ENCODE peak calls at places on chromosomes 7 and 10, in seven cellular contexts. E, H, Z, G, N, C and K are unnamed samples.

GRCh38 chr10:123549761-123550454 is 116.2 kb upstream of the GPR26 start:
- DNase-seq in E (no peak), H (no peak), Z (no peak), G (no peak), N (no peak), C (no peak), K (no peak)

GRCh38 chr10:43998021-43998809 is 349.5 kb upstream of the ZNF32 start:
- DNase-seq in E (peak; percentile 67), H (peak; percentile 71), Z (no peak), G (no peak), N (no peak), C (no peak), K (no peak)

GRCh38 chr10:30848396-30849032 is 183.2 kb downstream of the ZNF438 start:
- DNase-seq in E (no peak), H (no peak), Z (no peak), G (no peak), N (no peak), C (no peak), K (no peak)

GRCh38 chr10:61903184-61903990 is 1.9 kb downstream of the ARID5B start:
- DNase-seq in E (peak; percentile 51), H (peak; percentile 73), Z (peak; percentile 57), G (no peak), N (no peak), C (peak; percentile 67), K (no peak)

GRCh38 chr10:119177708-119178370 is 773 bp downstream of the PRDX3 start:
- DNase-seq in E (no peak), H (no peak), Z (no peak), G (no peak), N (no peak), C (peak; percentile 14), K (no peak)

GRCh38 chr7:30171753-30172447 is 37.1 kb downstream of the MTURN start:
- DNase-seq in E (no peak), H (peak; percentile 23), Z (no peak), G (no peak), N (no peak), C (no peak), K (no peak)

GRCh38 chr10:35554036-35554435 is 51.1 kb upstream of the GJD4 start:
- DNase-seq in E (no peak), H (no peak), Z (no peak), G (no peak), N (no peak), C (no peak), K (no peak)

GRCh38 chr7:22480523-22481075 is 19.4 kb downstream of the STEAP1B start:
- DNase-seq in E (peak; percentile 22), H (no peak), Z (no peak), G (no peak), N (no peak), C (no peak), K (no peak)

GRCh38 chr7:41629711-41630111 is 73.2 kb downstream of the INHBA start:
- DNase-seq in E (no peak), H (peak; percentile 44), Z (no peak), G (no peak), N (no peak), C (no peak), K (no peak)

GRCh38 chr10:17563452-17563851 is 53.7 kb downstream of the HACD1 start:
- DNase-seq in E (no peak), H (no peak), Z (no peak), G (no peak), N (no peak), C (no peak), K (no peak)

GRCh38 chr10:113239569-113239968 is 289.5 kb downstream of the TCF7L2 start:
- DNase-seq in E (no peak), H (no peak), Z (no peak), G (no peak), N (no peak), C (no peak), K (no peak)

GRCh38 chr7:101357433-101357832 is 5.2 kb upstream of the COL26A1 start:
- DNase-seq in E (no peak), H (no peak), Z (no peak), G (no peak), N (no peak), C (no peak), K (no peak)

GRCh38 chr7:76294344-76295024 is 8.0 kb upstream of the HSPB1 start:
- DNase-seq in E (peak; percentile 86), H (peak; percentile 94), Z (peak; percentile 96), G (no peak), N (no peak), C (no peak), K (peak; percentile 71)

GRCh38 chr7:22666732-22667131 is 60.3 kb upstream of the IL6 start:
- DNase-seq in E (no peak), H (peak; percentile 67), Z (no peak), G (no peak), N (no peak), C (no peak), K (no peak)

GRCh38 chr7:132557489-132558044 is 18.7 kb downstream of the PLXNA4 start:
- DNase-seq in E (no peak), H (peak; percentile 39), Z (no peak), G (no peak), N (no peak), C (no peak), K (no peak)

GRCh38 chr10:10056958-10057357 is 960.7 kb upstream of the CELF2 start:
- DNase-seq in E (peak; percentile 10), H (no peak), Z (no peak), G (no peak), N (no peak), C (no peak), K (no peak)

GRCh38 chr10:110395350-110396283 is 90.9 kb upstream of the SMNDC1 start:
- DNase-seq in E (peak; percentile 89), H (peak; percentile 98), Z (peak; percentile 38), G (no peak), N (peak; percentile 87), C (no peak), K (peak; percentile 79)

GRCh38 chr7:5363729-5364128 is 59.9 kb downstream of the TNRC18 start:
- DNase-seq in E (no peak), H (no peak), Z (no peak), G (no peak), N (no peak), C (no peak), K (no peak)

GRCh38 chr7:97859606-97860204 is 12.5 kb downstream of the ASNS start:
- DNase-seq in E (no peak), H (no peak), Z (no peak), G (no peak), N (no peak), C (no peak), K (no peak)
- H3K36me3 ChIP-seq in E (peaks cover 25% of the 10 kb centered on the region), H (no peaks in the 10 kb centered on the region), Z (no peaks in the 10 kb centered on the region), G (peaks cover 2% of the 10 kb centered on the region), N (peaks cover 13% of the 10 kb centered on the region), C (peaks cover 17% of the 10 kb centered on the region), K (peaks cover 9% of the 10 kb centered on the region)

GRCh38 chr7:1027285-1028043 is 16.9 kb upstream of the GPR146 start:
- DNase-seq in E (peak; percentile 56), H (peak; percentile 38), Z (peak; percentile 56), G (no peak), N (no peak), C (no peak), K (no peak)

GRCh38 chr7:1025747-1026581 is 18.4 kb upstream of the GPR146 start:
- DNase-seq in E (no peak), H (no peak), Z (no peak), G (no peak), N (no peak), C (no peak), K (no peak)

GRCh38 chr7:1024876-1025746 is 19.2 kb upstream of the GPR146 start:
- DNase-seq in E (no peak), H (no peak), Z (no peak), G (no peak), N (no peak), C (no peak), K (no peak)

GRCh38 chr7:1028044-1028770 is 16.1 kb upstream of the GPR146 start:
- DNase-seq in E (peak; percentile 87), H (peak; percentile 72), Z (peak; percentile 94), G (peak; percentile 36), N (no peak), C (peak; percentile 76), K (peak; percentile 27)

DNA sequence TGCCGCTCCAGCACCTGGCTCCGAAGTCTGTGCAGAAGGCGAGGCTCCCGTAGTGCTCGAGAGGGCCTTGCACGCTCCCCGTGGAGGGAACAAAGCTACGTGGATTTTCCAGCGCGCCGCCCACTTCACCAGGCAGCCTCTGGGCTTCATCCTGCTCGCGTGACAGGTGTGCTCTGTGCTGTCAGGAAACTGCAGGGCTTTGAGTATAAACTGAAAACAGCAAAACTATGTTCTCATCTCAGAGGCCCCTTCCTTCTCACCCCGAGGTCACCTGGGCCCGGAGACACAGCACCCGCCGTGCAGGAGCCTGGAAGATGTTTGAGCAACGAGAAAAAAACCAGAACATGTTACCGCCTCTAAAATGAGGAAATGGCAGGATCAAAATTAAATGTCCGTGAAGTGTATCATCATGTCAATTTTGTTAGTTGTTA is 17.6 kb upstream of the GPR146 start:
- DNase-seq in E (no peak), H (no peak), Z (no peak), G (no peak), N (no peak), C (no peak), K (no peak)
- H3K4me3 ChIP-seq in E (no peak overlapping the region), H (peak overlapping the region; percentile 67), Z (no peak overlapping the region), G (no peak overlapping the region), N (peak overlapping the region; percentile 74), C (no peak overlapping the region), K (peak overlapping the region; percentile 67)

GRCh38 chr7:138963675-138964074 is 17.5 kb downstream of the KIAA1549 start:
- DNase-seq in E (no peak), H (no peak), Z (no peak), G (no peak), N (no peak), C (no peak), K (no peak)
- H3K27me3 ChIP-seq in E (no peaks in the 10 kb centered on the region), H (no peaks in the 10 kb centered on the region), Z (no peaks in the 10 kb centered on the region), G (no peaks in the 10 kb centered on the region), N (no peaks in the 10 kb centered on the region), C (no peaks in the 10 kb centered on the region), K (no peaks in the 10 kb centered on the region)

GRCh38 chr10:5896765-5897340 is 6.8 kb downstream of the FBH1 start:
- DNase-seq in E (no peak), H (no peak), Z (no peak), G (no peak), N (no peak), C (no peak), K (no peak)

GRCh38 chr10:5895804-5896203 is 5.8 kb downstream of the FBH1 start:
- DNase-seq in E (no peak), H (no peak), Z (no peak), G (no peak), N (no peak), C (no peak), K (no peak)

GRCh38 chr10:5896208-5896607 is 6.2 kb downstream of the FBH1 start:
- DNase-seq in E (no peak), H (no peak), Z (no peak), G (no peak), N (no peak), C (no peak), K (no peak)

GRCh38 chr10:5898163-5898562 is 8.1 kb downstream of the FBH1 start:
- DNase-seq in E (no peak), H (no peak), Z (no peak), G (no peak), N (no peak), C (no peak), K (no peak)

DNA sequence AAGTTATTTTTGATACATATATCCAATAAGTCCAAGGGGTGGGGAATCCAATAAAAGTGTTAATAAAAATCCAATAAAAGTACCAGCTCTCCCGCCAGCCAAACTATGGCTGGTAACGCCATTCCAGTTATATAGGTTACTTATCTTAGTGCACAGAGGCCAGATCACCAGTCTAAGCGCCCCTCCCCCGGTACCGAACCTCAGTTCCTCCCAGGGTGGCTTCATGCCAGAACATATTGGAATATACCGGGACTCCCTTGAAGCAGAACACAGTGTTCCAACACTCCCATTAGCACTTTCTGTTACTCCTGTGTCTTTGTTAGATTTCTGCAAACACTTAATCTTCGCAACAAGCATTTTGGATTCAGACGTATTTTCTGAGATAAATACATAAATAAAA is 7.5 kb downstream of the FBH1 start:
- DNase-seq in E (no peak), H (no peak), Z (no peak), G (no peak), N (no peak), C (no peak), K (no peak)
- H3K36me3 ChIP-seq in E (no peaks in the 10 kb centered on the region), H (peaks cover 21% of the 10 kb centered on the region), Z (no peaks in the 10 kb centered on the region), G (peaks cover 6% of the 10 kb centered on the region), N (no peaks in the 10 kb centered on the region), C (peaks cover 15% of the 10 kb centered on the region), K (peaks cover 9% of the 10 kb centered on the region)